ENCODE peak calls at places on chromosome 2, in seven cellular contexts. Q, S, A, N, I, O and C are unnamed samples.

GRCh38 chr2:26732446-26732845 is 31.6 kb upstream of the SLC35F6 start:
- DNase-seq in O (no peak), A (no peak), N (no peak), S (no peak), Q (no peak), I (no peak), C (no peak)

GRCh38 chr2:1910562-1911256 is 166.4 kb upstream of the PXDN start:
- DNase-seq in O (no peak), Q (peak), I (peak), A (no peak), N (no peak), S (no peak), C (no peak)

GRCh38 chr2:134253117-134253704 is 661 bp upstream of the MGAT5 start:
- DNase-seq in Q (no peak), A (no peak), S (no peak), N (no peak), I (no peak), O (no peak), C (no peak)

GRCh38 chr2:68388772-68389171 is 23.7 kb downstream of the PLEK start:
- DNase-seq in Q (no peak), N (no peak), A (no peak), O (no peak), I (no peak), S (no peak), C (no peak)

GRCh38 chr2:229598227-229598626 is 116.1 kb downstream of the DNER start:
- DNase-seq in O (no peak), Q (no peak), S (no peak), A (no peak), I (no peak), N (no peak), C (no peak)

GRCh38 chr2:122263746-122264145 is 508.3 kb downstream of the TSN start:
- DNase-seq in S (no peak), N (no peak), O (no peak), A (no peak), Q (peak), I (no peak), C (no peak)

GRCh38 chr2:209138079-209138478 is 285.8 kb upstream of the MAP2 start:
- DNase-seq in A (no peak), Q (no peak), S (no peak), I (no peak), O (no peak), N (no peak), C (no peak)

GRCh38 chr2:98444436-98445166 is at the start of gene INPP4A:
- DNase-seq in I (peak), S (no peak), A (peak), Q (peak), O (peak), N (peak), C (peak)

GRCh38 chr2:150882751-150883520 is 378.7 kb downstream of the RBM43 start:
- DNase-seq in N (no peak), A (no peak), Q (no peak), O (no peak), I (no peak), S (no peak), C (no peak)

GRCh38 chr2:240387669-240388358 is 47.6 kb upstream of the GPC1 start:
- DNase-seq in S (no peak), I (no peak), N (no peak), Q (peak), A (no peak), O (peak), C (no peak)

GRCh38 chr2:205806126-205806905 is 124.0 kb downstream of the NRP2 start:
- DNase-seq in A (no peak), O (no peak), S (no peak), N (no peak), Q (no peak), I (no peak), C (peak)

GRCh38 chr2:16581241-16581640 is 84.4 kb downstream of the CYRIA start:
- DNase-seq in I (no peak), S (no peak), O (no peak), Q (no peak), N (no peak), A (no peak), C (no peak)

GRCh38 chr2:8306530-8307351 is 375.1 kb upstream of the ID2 start:
- DNase-seq in O (no peak), S (no peak), I (no peak), A (no peak), Q (peak), N (no peak), C (no peak)